ENCODE peak calls at places on chromosomes 7 and 10, in four cellular contexts. I, H, P and N are unnamed samples.

GRCh38 chr10:73871295-73871914 is 3.0 kb downstream of the CAMK2G start:
- DNase-seq in I (no peak), H (no peak), P (no peak), N (no peak)

GRCh38 chr7:388961-389701 is 99.2 kb downstream of the FOXL3 start:
- DNase-seq in I (no peak), H (no peak), P (no peak), N (no peak)

GRCh38 chr10:64115913-64116643 is 594.9 kb downstream of the REEP3 start:
- DNase-seq in I (no peak), H (peak), P (peak), N (no peak)

GRCh38 chr7:3437467-3437866 is 136.4 kb downstream of the SDK1 start:
- DNase-seq in I (no peak), H (no peak), P (no peak), N (no peak)

GRCh38 chr7:4149236-4149635 is 532.9 kb upstream of the FOXK1 start:
- DNase-seq in I (no peak), H (no peak), P (no peak), N (no peak)

GRCh38 chr10:61663466-61663865 is 737 bp downstream of the CABCOCO1 start:
- DNase-seq in I (no peak), H (no peak), P (no peak), N (no peak)

GRCh38 chr10:124990671-124991625 is 49.0 kb downstream of the ZRANB1 start:
- DNase-seq in I (no peak), H (no peak), P (no peak), N (no peak)

GRCh38 chr7:80380957-80381356 is 130.9 kb downstream of the GNAT3 start:
- DNase-seq in I (no peak), H (no peak), P (no peak), N (no peak)

GRCh38 chr7:28551311-28551710 is 139.0 kb downstream of the CREB5 start:
- DNase-seq in I (no peak), H (no peak), P (no peak), N (no peak)

GRCh38 chr7:44505595-44505994 is 15.1 kb upstream of the NUDCD3 start:
- DNase-seq in I (no peak), H (no peak), P (no peak), N (no peak)

GRCh38 chr7:92354214-92354613 is 93.1 kb upstream of the GATAD1 start:
- DNase-seq in I (no peak), H (no peak), P (no peak), N (no peak)

GRCh38 chr7:1197997-1198632 is 34.6 kb upstream of the UNCX start:
- DNase-seq in I (no peak), H (no peak), P (no peak), N (peak)

GRCh38 chr10:86139066-86139657 is 227.4 kb downstream of the GRID1 start:
- DNase-seq in I (no peak), H (peak), P (no peak), N (no peak)

GRCh38 chr7:22723171-22723601 is 3.8 kb upstream of the IL6 start:
- DNase-seq in I (no peak), H (no peak), P (peak), N (no peak)

GRCh38 chr10:77872151-77872946 is 54.2 kb downstream of the DLG5 start:
- DNase-seq in I (no peak), H (no peak), P (no peak), N (no peak)

GRCh38 chr7:141590666-141591065 is 39.5 kb downstream of the AGK start:
- DNase-seq in I (no peak), H (no peak), P (no peak), N (no peak)

GRCh38 chr7:30445770-30446169 is 32.8 kb downstream of the NOD1 start:
- DNase-seq in I (peak), H (no peak), P (peak), N (no peak)

GRCh38 chr10:127578628-127579305 is 29.7 kb downstream of the NPS start:
- DNase-seq in I (no peak), H (no peak), P (peak), N (no peak)

GRCh38 chr7:12067156-12067831 is 143.8 kb upstream of the TMEM106B start:
- DNase-seq in I (peak), H (peak), P (peak), N (peak)

GRCh38 chr7:125253454-125254182 is 324.0 kb upstream of the POT1 start:
- DNase-seq in I (no peak), H (no peak), P (no peak), N (no peak)

GRCh38 chr10:132538031-132538789 is 623 bp downstream of the INPP5A start:
- DNase-seq in I (no peak), H (no peak), P (no peak), N (no peak)

GRCh38 chr10:103967433-103968142 is 648 bp downstream of the SLK start:
- DNase-seq in I (no peak), H (peak), P (peak), N (no peak)

GRCh38 chr10:8979976-8980375 is 925.5 kb downstream of the GATA3 start:
- DNase-seq in I (no peak), H (no peak), P (no peak), N (no peak)

GRCh38 chr10:95835149-95835860 is 72.5 kb upstream of the CC2D2B start:
- DNase-seq in I (no peak), H (no peak), P (no peak), N (no peak)

GRCh38 chr7:101880536-101881443 is 63.4 kb downstream of the CUX1 start:
- DNase-seq in I (no peak), H (no peak), P (no peak), N (no peak)

GRCh38 chr7:25149844-25150243 is 24.8 kb upstream of the CYCS start:
- DNase-seq in I (no peak), H (no peak), P (no peak), N (no peak)

GRCh38 chr10:86178401-86179142 is 188.0 kb downstream of the GRID1 start:
- DNase-seq in I (no peak), H (peak), P (no peak), N (no peak)

GRCh38 chr7:41880107-41880506 is 177.2 kb upstream of the INHBA start:
- DNase-seq in I (no peak), H (no peak), P (no peak), N (no peak)